ENCODE peak calls at places on chromosomes 1 and 21, in ten cellular contexts. K, J, E, X, C, F, T, Q, D and Z are unnamed samples.

GRCh38 chr1:3459940-3460652 is 5.6 kb downstream of the ARHGEF16 start:
- DNase-seq in T (no peak), D (no peak), E (no peak), X (no peak), F (no peak), K (no peak), C (no peak), J (no peak), Q (no peak), Z (no peak)

GRCh38 chr1:25695991-25696330 is 79.4 kb downstream of the MAN1C1 start:
- DNase-seq in E (peak; percentile 97), D (no peak), X (no peak), J (no peak), C (no peak), T (no peak), K (peak; percentile 52), F (peak; percentile 91), Q (no peak), Z (peak; percentile 90)

GRCh38 chr1:213067366-213067765 is 16.3 kb downstream of the RPS6KC1 start:
- DNase-seq in F (peak; percentile 11), T (no peak), Q (no peak), J (no peak), C (no peak), K (no peak), X (no peak), E (no peak), D (no peak), Z (no peak)

GRCh38 chr1:232923739-232924386 is 26.5 kb upstream of the NTPCR start:
- DNase-seq in E (no peak), K (peak; percentile 75), J (no peak), Q (no peak), C (no peak), X (no peak), F (no peak), D (no peak), T (peak; percentile 79), Z (peak; percentile 51)

GRCh38 chr1:3922201-3922725 is 22.2 kb upstream of the C1orf174 start:
- DNase-seq in K (no peak), Q (no peak), E (no peak), C (no peak), D (no peak), X (no peak), T (peak; percentile 76), F (no peak), J (no peak), Z (no peak)

GRCh38 chr1:155123801-155124200 is 3.9 kb upstream of the EFNA1 start:
- DNase-seq in X (no peak), C (no peak), T (no peak), E (no peak), K (no peak), F (peak; percentile 21), D (no peak), J (no peak), Q (no peak), Z (no peak)

GRCh38 chr1:48093696-48094518 is 96.7 kb upstream of the TRABD2B start:
- DNase-seq in K (no peak), J (peak; percentile 60), F (peak; percentile 21), Q (peak; percentile 27), C (no peak), E (peak; percentile 78), D (peak; percentile 43), T (peak; percentile 62), X (no peak), Z (peak; percentile 33)

GRCh38 chr1:71755441-71755840 is 526.9 kb downstream of the NEGR1 start:
- DNase-seq in C (peak; percentile 8), J (no peak), E (no peak), Q (no peak), K (no peak), F (no peak), X (no peak), T (no peak), D (no peak), Z (no peak)

GRCh38 chr1:34786521-34787325 is 5.7 kb downstream of the GJB3 start:
- DNase-seq in F (peak; percentile 79), E (peak; percentile 87), Q (peak; percentile 66), C (peak; percentile 24), T (peak; percentile 45), D (no peak), K (peak; percentile 22), X (peak; percentile 43), J (peak; percentile 64), Z (peak; percentile 60)

GRCh38 chr1:176612791-176613190 is 149.8 kb downstream of the PAPPA2 start:
- DNase-seq in F (no peak), X (no peak), T (no peak), J (no peak), K (no peak), D (no peak), Q (no peak), E (no peak), C (no peak), Z (no peak)

GRCh38 chr1:54583868-54584267 is 35.8 kb downstream of the ACOT11 start:
- DNase-seq in E (no peak), Q (no peak), F (no peak), J (no peak), C (no peak), D (no peak), X (no peak), T (no peak), K (no peak), Z (no peak)

DNA sequence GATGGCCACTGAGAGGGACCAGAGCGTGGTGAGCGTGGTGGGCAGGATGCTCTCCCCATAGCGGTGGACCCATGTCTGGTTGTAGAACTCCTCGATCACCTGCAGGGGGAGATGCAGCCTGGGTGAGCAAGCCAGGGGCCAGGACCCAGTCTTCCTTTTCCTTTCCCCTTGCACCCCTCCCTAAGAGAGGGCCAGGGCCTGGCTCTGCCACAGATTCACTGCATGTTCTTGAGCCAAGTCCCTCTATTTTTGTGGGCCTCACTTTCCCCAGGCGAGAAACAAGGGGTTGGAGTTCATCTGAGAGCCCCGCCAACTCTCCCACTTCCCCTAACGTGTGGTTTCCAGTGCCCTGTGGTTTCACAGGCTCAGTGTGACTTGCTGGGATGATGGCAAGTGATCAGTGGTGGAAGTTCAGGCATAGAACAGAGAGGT is 27.5 kb downstream of the SLC2A1 start:
- DNase-seq in T (peak; percentile 68), Q (no peak), D (no peak), F (peak; percentile 42), C (no peak), X (no peak), J (peak; percentile 91), K (no peak), E (peak; percentile 66), Z (no peak)
- H3K4me3 ChIP-seq in T (peak overlapping the region; percentile 33), Q (peak overlapping the region; percentile 12), D (no peak overlapping the region), F (no peak overlapping the region), C (no peak overlapping the region), X (no peak overlapping the region), J (no peak overlapping the region), K (no peak overlapping the region), E (no peak overlapping the region), Z (no peak overlapping the region)

GRCh38 chr1:203289982-203290260 is 15.4 kb upstream of the BTG2 start:
- DNase-seq in F (no peak), J (no peak), T (no peak), C (no peak), D (no peak), K (no peak), X (no peak), E (no peak), Q (no peak), Z (no peak)
- H3K4me3 ChIP-seq in F (no peak overlapping the region), J (no peak overlapping the region), T (peak overlapping the region; percentile 80), C (no peak overlapping the region), D (no peak overlapping the region), K (no peak overlapping the region), X (no peak overlapping the region), E (no peak overlapping the region), Q (peak overlapping the region; percentile 48), Z (no peak overlapping the region)

GRCh38 chr21:41781047-41781405 is 14.2 kb upstream of the RIPK4 start:
- DNase-seq in J (no peak), K (no peak), E (no peak), T (no peak), C (peak; percentile 94), X (no peak), Q (no peak), F (no peak), D (no peak), Z (no peak)

GRCh38 chr21:41777934-41778815 is 11.3 kb upstream of the RIPK4 start:
- DNase-seq in F (peak; percentile 94), Q (peak; percentile 76), J (peak; percentile 26), E (peak; percentile 86), T (no peak), K (no peak), C (peak; percentile 64), X (peak; percentile 83), D (peak; percentile 79), Z (peak; percentile 72)

GRCh38 chr21:41778974-41779600 is 12.2 kb upstream of the RIPK4 start:
- DNase-seq in E (no peak), K (no peak), D (no peak), X (no peak), Q (no peak), C (no peak), F (peak; percentile 4), J (no peak), T (no peak), Z (no peak)

GRCh38 chr21:41780337-41781046 is 13.6 kb upstream of the RIPK4 start:
- DNase-seq in J (no peak), C (peak; percentile 55), K (no peak), E (no peak), F (no peak), T (no peak), X (no peak), Q (no peak), D (no peak), Z (no peak)

DNA sequence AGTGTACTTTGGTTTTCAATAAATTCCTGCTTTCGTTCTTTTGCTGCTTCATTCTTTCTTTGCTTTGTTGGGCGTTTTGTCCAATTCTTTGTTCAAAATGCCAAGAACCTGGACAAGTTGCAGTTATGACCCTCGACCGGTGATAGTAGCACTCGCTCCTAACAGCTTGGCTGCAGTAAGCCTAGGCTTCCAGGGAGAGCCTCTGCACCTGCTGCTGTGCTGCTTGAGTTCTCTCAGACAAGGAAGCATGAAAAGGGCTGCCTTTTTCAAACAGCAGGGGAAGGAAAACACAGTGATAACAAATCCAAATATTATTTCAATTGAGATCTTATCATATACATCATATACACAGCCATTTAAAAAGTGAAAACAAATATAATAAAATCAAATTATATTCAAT is 12.8 kb upstream of the RIPK4 start:
- DNase-seq in K (no peak), X (no peak), Q (no peak), D (no peak), T (no peak), E (no peak), J (no peak), C (no peak), F (no peak), Z (no peak)
- H3K4me3 ChIP-seq in K (peak overlapping the region; percentile 1), X (no peak overlapping the region), Q (no peak overlapping the region), D (no peak overlapping the region), T (no peak overlapping the region), E (no peak overlapping the region), J (no peak overlapping the region), C (peak overlapping the region; percentile 74), F (no peak overlapping the region), Z (no peak overlapping the region)

DNA sequence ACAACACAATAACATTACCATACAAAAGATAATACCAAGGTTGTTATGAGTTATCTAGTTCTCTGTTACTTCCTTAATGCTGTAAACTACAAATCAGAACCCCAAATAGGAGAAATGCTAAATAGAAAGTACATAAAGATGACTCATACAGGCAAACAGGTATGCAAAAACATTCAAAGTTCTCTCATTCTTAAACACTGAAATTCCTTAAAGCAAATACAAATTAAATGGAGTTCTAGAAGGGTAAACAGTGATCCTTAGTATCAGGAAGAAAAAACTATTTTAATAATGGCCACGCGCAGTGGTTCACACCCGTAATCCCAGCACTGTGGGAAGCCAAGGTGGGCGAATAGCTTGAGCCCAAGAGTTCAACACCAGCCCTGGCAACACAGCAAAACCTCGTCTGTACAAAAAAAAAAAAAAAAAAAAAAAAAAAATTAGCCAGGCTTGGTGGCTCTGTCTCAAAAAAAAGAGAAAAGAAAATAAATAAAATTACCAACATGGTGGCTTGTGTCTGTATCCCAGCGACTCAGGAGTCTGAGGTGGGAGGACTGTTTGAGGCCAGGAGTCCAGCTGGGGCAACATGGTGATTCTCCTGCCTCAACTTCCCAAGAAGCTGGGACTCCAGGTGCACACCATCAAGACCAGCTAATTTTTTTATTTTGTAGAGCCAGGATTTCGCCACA is 17.5 kb downstream of the FBXO42 start:
- DNase-seq in F (no peak), C (no peak), D (no peak), J (no peak), T (no peak), K (no peak), X (no peak), E (no peak), Q (no peak), Z (no peak)
- H3K4me3 ChIP-seq in F (no peak overlapping the region), C (no peak overlapping the region), D (no peak overlapping the region), J (no peak overlapping the region), T (no peak overlapping the region), K (no peak overlapping the region), X (no peak overlapping the region), E (no peak overlapping the region), Q (no peak overlapping the region), Z (no peak overlapping the region)